ENCODE peak calls at places on chromosomes 5 and 9, in four cellular contexts. R, H, S and B are unnamed samples.

GRCh38 chr5:15320896-15321295 is 179.1 kb upstream of the FBXL7 start:
- DNase-seq in R (no peak), H (no peak), S (no peak), B (no peak)

GRCh38 chr5:168734657-168735344 is 155.6 kb upstream of the PANK3 start:
- DNase-seq in R (no peak), H (no peak), S (no peak), B (no peak)

GRCh38 chr5:5341531-5342292 is 80.8 kb upstream of the ICE1 start:
- DNase-seq in R (no peak), H (no peak), S (no peak), B (no peak)

GRCh38 chr9:134991808-134992754 is 74.4 kb upstream of the FCN1 start:
- DNase-seq in R (no peak), H (no peak), S (no peak), B (no peak)

GRCh38 chr9:90002299-90003045 is 397.7 kb downstream of the GADD45G start:
- DNase-seq in R (no peak), H (no peak), S (no peak), B (no peak)

GRCh38 chr9:99573883-99574282 is 247.8 kb upstream of the NR4A3 start:
- DNase-seq in R (no peak), H (no peak), S (no peak), B (no peak)

GRCh38 chr9:94941211-94941875 is 214.8 kb downstream of the AOPEP start:
- DNase-seq in R (peak; percentile 94), H (no peak), S (no peak), B (no peak)

GRCh38 chr5:111043712-111044506 is 27.6 kb upstream of the TSLP start:
- DNase-seq in R (no peak), H (no peak), S (no peak), B (peak; percentile 2)

GRCh38 chr9:101028346-101029299 is at the start of gene PLPPR1:
- DNase-seq in R (peak; percentile 89), H (no peak), S (peak; percentile 47), B (peak; percentile 51)

GRCh38 chr5:143161893-143162520 is 241.5 kb downstream of the NR3C1 start:
- DNase-seq in R (peak; percentile 16), H (no peak), S (no peak), B (no peak)

GRCh38 chr5:63131618-63132285 is 553.1 kb downstream of the LRRC70 start:
- DNase-seq in R (no peak), H (no peak), S (no peak), B (no peak)

GRCh38 chr5:6710551-6711318 is 2.5 kb upstream of the TENT4A start:
- DNase-seq in R (no peak), H (no peak), S (no peak), B (no peak)

GRCh38 chr5:180187767-180188166 is 21.2 kb downstream of the RASGEF1C start:
- DNase-seq in R (no peak), H (no peak), S (no peak), B (no peak)

GRCh38 chr5:10596310-10596703 is 32.4 kb downstream of the ANKRD33B start:
- DNase-seq in R (no peak), H (no peak), S (no peak), B (no peak)

GRCh38 chr5:10594591-10595210 is 30.8 kb downstream of the ANKRD33B start:
- DNase-seq in R (no peak), H (no peak), S (no peak), B (no peak)

GRCh38 chr5:10595305-10595677 is 31.4 kb downstream of the ANKRD33B start:
- DNase-seq in R (no peak), H (no peak), S (no peak), B (no peak)

GRCh38 chr5:10596886-10597451 is 33.1 kb downstream of the ANKRD33B start:
- DNase-seq in R (no peak), H (no peak), S (no peak), B (no peak)

DNA sequence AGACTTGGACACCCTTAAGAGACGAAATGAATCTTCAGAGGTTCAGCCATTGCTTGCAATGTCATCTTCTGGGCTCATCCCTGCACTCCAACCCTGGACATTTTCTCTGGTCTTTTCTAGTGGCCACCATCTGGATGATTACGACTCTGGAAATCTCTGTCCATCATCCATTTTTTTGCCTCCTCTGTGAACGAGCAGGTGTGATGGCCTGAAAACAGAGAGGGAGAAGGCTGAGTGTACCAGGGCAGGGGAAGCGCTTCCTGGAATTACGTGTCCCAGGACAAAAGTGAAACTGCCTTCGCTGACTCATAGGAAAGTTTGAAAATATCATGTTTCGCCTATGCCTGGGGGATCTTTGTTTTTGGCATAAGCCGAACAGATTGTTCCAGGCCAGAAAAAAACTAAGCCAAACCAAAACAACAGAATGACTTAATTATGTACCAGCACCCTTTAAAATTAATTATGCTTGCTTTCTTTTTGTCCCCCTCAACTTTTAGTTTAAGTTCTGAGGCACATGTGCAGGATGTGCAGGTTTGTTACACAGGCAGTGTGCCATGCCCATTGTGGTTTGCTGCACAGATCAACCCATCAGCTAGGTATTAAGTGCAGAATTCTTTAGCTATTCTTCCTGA is 31.9 kb downstream of the ANKRD33B start:
- DNase-seq in R (peak; percentile 24), H (no peak), S (no peak), B (no peak)
- H3K9ac ChIP-seq in R (no peak overlapping the region), H (no peak overlapping the region), S (no peak overlapping the region), B (no peak overlapping the region)

GRCh38 chr5:26259081-26259480 is 779.3 kb downstream of the CDH9 start:
- DNase-seq in R (no peak), H (no peak), S (no peak), B (no peak)
- TF ChIP-seq SUZ12 in R (no peak), H (no peak), S (no peak), B (no peak)

DNA sequence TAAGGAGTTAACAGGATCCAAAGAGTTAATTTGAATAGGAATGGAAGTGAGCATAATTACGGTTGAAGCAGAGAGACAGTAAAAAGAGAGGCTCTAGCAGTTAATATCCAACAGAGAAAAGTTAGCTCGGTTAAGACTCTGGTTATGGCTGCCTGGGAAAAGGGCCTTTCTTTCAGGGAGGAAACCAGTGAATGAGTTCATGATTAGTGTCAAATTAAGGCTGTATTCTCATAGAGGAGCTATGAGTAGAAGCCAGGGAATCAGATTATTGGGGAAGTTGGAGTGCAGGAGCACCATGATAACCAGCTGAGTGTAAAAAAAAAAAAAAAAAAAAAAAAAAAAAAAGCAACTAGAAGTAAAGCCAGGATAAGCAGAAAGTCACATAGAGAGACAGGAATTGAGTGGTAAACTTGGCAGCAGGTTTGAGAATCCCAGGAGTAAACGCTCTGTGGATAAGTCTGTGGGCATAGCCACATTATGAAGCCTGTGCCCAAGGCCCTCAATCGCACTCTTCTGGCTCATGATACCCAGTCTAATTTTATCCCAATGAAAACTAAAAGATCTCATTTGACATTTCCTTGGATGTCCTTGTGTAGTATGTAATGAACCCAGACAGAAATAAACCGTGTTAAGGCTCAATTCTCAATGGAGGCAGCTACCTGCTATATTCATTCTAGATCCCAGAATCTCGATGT is 372.6 kb upstream of the MPDZ start:
- DNase-seq in R (no peak), H (no peak), S (no peak), B (no peak)
- TF ChIP-seq ZNF274 in R (no peak), H (no peak), S (no peak), B (no peak)

GRCh38 chr9:26229324-26230054 is 551.2 kb upstream of the TUSC1 start:
- DNase-seq in R (no peak), H (no peak), S (no peak), B (no peak)
- H3K9ac ChIP-seq in R (no peak overlapping the region), H (no peak overlapping the region), S (no peak overlapping the region), B (no peak overlapping the region)